ENCODE peak calls at places on chromosome 4, in ten cellular contexts. H, N, V, L, D, P, Y, K, J and W are unnamed samples.

GRCh38 chr4:87007345-87008181 is 72.8 kb downstream of the AFF1 start:
- DNase-seq in H (no peak), N (peak), V (peak), L (peak), D (peak), P (peak), Y (peak), K (no peak), J (peak), W (peak)

GRCh38 chr4:90951037-90951436 is 823.8 kb downstream of the CCSER1 start:
- DNase-seq in H (no peak), N (peak), V (no peak), L (no peak), D (no peak), P (no peak), Y (no peak), K (no peak), J (no peak), W (no peak)

GRCh38 chr4:137283737-137284136 is 248.6 kb downstream of the PCDH18 start:
- DNase-seq in H (no peak), N (peak), V (no peak), L (peak), D (no peak), P (no peak), Y (no peak), K (no peak), J (peak), W (no peak)

GRCh38 chr4:59248313-59248712 is 1951.8 kb upstream of the ADGRL3 start:
- DNase-seq in H (no peak), N (no peak), V (no peak), L (no peak), D (no peak), P (no peak), Y (no peak), K (no peak), J (no peak), W (no peak)

GRCh38 chr4:37073226-37073840 is 171.2 kb upstream of the NWD2 start:
- DNase-seq in H (no peak), N (no peak), V (no peak), L (no peak), D (no peak), P (no peak), Y (no peak), K (no peak), J (no peak), W (no peak)

GRCh38 chr4:6367313-6367945 is 97.8 kb downstream of the WFS1 start:
- DNase-seq in H (no peak), N (no peak), V (no peak), L (no peak), D (no peak), P (no peak), Y (peak), K (no peak), J (no peak), W (no peak)

GRCh38 chr4:53914313-53915016 is 149.9 kb downstream of the CHIC2 start:
- DNase-seq in H (no peak), N (peak), V (peak), L (peak), D (peak), P (no peak), Y (no peak), K (no peak), J (peak), W (no peak)

GRCh38 chr4:147843162-147843561 is 111.3 kb downstream of the ARHGAP10 start:
- DNase-seq in H (no peak), N (no peak), V (no peak), L (no peak), D (no peak), P (no peak), Y (no peak), K (no peak), J (no peak), W (no peak)

GRCh38 chr4:145042601-145043000 is 55.4 kb downstream of the ANAPC10 start:
- DNase-seq in H (no peak), N (no peak), V (no peak), L (no peak), D (no peak), P (no peak), Y (no peak), K (no peak), J (no peak), W (no peak)

GRCh38 chr4:4411906-4412305 is 25.0 kb downstream of the NSG1 start:
- DNase-seq in H (no peak), N (no peak), V (no peak), L (no peak), D (no peak), P (no peak), Y (no peak), K (no peak), J (no peak), W (no peak)